ENCODE peak calls at places on chromosomes 2 and 18, in six cellular contexts. One of them, this sample, is unnamed.

GRCh38 chr2:128315829-128316776 is 2.6 kb downstream of the HS6ST1 start:
- DNase-seq in AG10803: peak; percentile 70
- DNase-seq in activated T-cell treated with anti-CD3 and anti-CD28 coated beads, Interleukin-2, amount 50 U/mL, for 1 hour: peak; percentile 16
- DNase-seq in non-pigmented ciliary epithelial cell: no peak
- DNase-seq in stimulated activated naive CD4-positive, alpha-beta T cell: no peak
- DNase-seq in IMR-90: peak; percentile 76
- DNase-seq in this sample: no peak

GRCh38 chr2:169362346-169363026 is at the start of gene LRP2:
- DNase-seq in non-pigmented ciliary epithelial cell: no peak
- DNase-seq in stimulated activated naive CD4-positive, alpha-beta T cell: peak; percentile 32
- DNase-seq in activated T-cell treated with anti-CD3 and anti-CD28 coated beads, Interleukin-2, amount 50 U/mL, for 1 hour: peak; percentile 42
- DNase-seq in AG10803: no peak
- DNase-seq in IMR-90: no peak
- DNase-seq in this sample: no peak

GRCh38 chr2:55718165-55719008 is 24.7 kb upstream of the PNPT1 start:
- DNase-seq in IMR-90: peak; percentile 71
- DNase-seq in AG10803: peak; percentile 61
- DNase-seq in non-pigmented ciliary epithelial cell: no peak
- DNase-seq in activated T-cell treated with anti-CD3 and anti-CD28 coated beads, Interleukin-2, amount 50 U/mL, for 1 hour: no peak
- DNase-seq in stimulated activated naive CD4-positive, alpha-beta T cell: peak; percentile 43
- DNase-seq in this sample: peak; percentile 7

GRCh38 chr2:95091885-95092555 is 29.6 kb downstream of the MRPS5 start:
- DNase-seq in stimulated activated naive CD4-positive, alpha-beta T cell: no peak
- DNase-seq in activated T-cell treated with anti-CD3 and anti-CD28 coated beads, Interleukin-2, amount 50 U/mL, for 1 hour: no peak
- DNase-seq in IMR-90: no peak
- DNase-seq in non-pigmented ciliary epithelial cell: no peak
- DNase-seq in AG10803: no peak
- DNase-seq in this sample: no peak

GRCh38 chr18:23949863-23950262 is 64.7 kb upstream of the TTC39C start:
- DNase-seq in stimulated activated naive CD4-positive, alpha-beta T cell: no peak
- DNase-seq in AG10803: no peak
- DNase-seq in IMR-90: no peak
- DNase-seq in activated T-cell treated with anti-CD3 and anti-CD28 coated beads, Interleukin-2, amount 50 U/mL, for 1 hour: no peak
- DNase-seq in non-pigmented ciliary epithelial cell: no peak
- DNase-seq in this sample: no peak

GRCh38 chr2:86556508-86556907 is 6.7 kb downstream of the CHMP3 start:
- DNase-seq in non-pigmented ciliary epithelial cell: no peak
- DNase-seq in IMR-90: no peak
- DNase-seq in activated T-cell treated with anti-CD3 and anti-CD28 coated beads, Interleukin-2, amount 50 U/mL, for 1 hour: no peak
- DNase-seq in AG10803: no peak
- DNase-seq in stimulated activated naive CD4-positive, alpha-beta T cell: no peak
- DNase-seq in this sample: no peak

GRCh38 chr2:217471329-217471728 is 531.5 kb downstream of the TNS1 start:
- DNase-seq in IMR-90: peak; percentile 80
- DNase-seq in stimulated activated naive CD4-positive, alpha-beta T cell: no peak
- DNase-seq in activated T-cell treated with anti-CD3 and anti-CD28 coated beads, Interleukin-2, amount 50 U/mL, for 1 hour: no peak
- DNase-seq in AG10803: peak; percentile 73
- DNase-seq in non-pigmented ciliary epithelial cell: no peak
- DNase-seq in this sample: no peak

GRCh38 chr2:124983595-124983994 is 958.5 kb downstream of the CNTNAP5 start:
- DNase-seq in activated T-cell treated with anti-CD3 and anti-CD28 coated beads, Interleukin-2, amount 50 U/mL, for 1 hour: no peak
- DNase-seq in IMR-90: peak; percentile 51
- DNase-seq in stimulated activated naive CD4-positive, alpha-beta T cell: no peak
- DNase-seq in AG10803: peak; percentile 1
- DNase-seq in non-pigmented ciliary epithelial cell: no peak
- DNase-seq in this sample: no peak

GRCh38 chr18:56043691-56044090 is 455.7 kb upstream of the TCF4 start:
- DNase-seq in activated T-cell treated with anti-CD3 and anti-CD28 coated beads, Interleukin-2, amount 50 U/mL, for 1 hour: no peak
- DNase-seq in stimulated activated naive CD4-positive, alpha-beta T cell: no peak
- DNase-seq in IMR-90: no peak
- DNase-seq in non-pigmented ciliary epithelial cell: no peak
- DNase-seq in AG10803: no peak
- DNase-seq in this sample: no peak

This sample was measured in epithelial cell of proximal tubule.